ENCODE peak calls at places on chromosomes 2 and 18, in eight cellular contexts. One of them, this sample, is unnamed.
A peak's percentile ranks its signal among the peaks of the same experiment; 100 is the strongest.

GRCh38 chr18:28065031-28065792 is 111.7 kb downstream of the CDH2 start:
- DNase-seq in iris pigment epithelial cell: peak; percentile 87
- DNase-seq in sciatic nerve: no peak
- DNase-seq in hippocampal formation: no peak
- DNase-seq in hepatocyte: peak; percentile 38
- DNase-seq in AG10803: peak; percentile 95
- DNase-seq in mesendoderm: peak; percentile 98
- DNase-seq in mucosa of descending colon: no peak
- DNase-seq in this sample: no peak

GRCh38 chr2:203714112-203714511 is 7.7 kb downstream of the CD28 start:
- DNase-seq in iris pigment epithelial cell: no peak
- DNase-seq in sciatic nerve: no peak
- DNase-seq in hippocampal formation: no peak
- DNase-seq in hepatocyte: peak; percentile 17
- DNase-seq in AG10803: no peak
- DNase-seq in mesendoderm: no peak
- DNase-seq in mucosa of descending colon: no peak
- DNase-seq in this sample: no peak

GRCh38 chr18:55351220-55351619 is 236.8 kb downstream of the TCF4 start:
- DNase-seq in iris pigment epithelial cell: peak; percentile 24
- DNase-seq in sciatic nerve: no peak
- DNase-seq in hippocampal formation: no peak
- DNase-seq in hepatocyte: no peak
- DNase-seq in AG10803: peak; percentile 28
- DNase-seq in mesendoderm: no peak
- DNase-seq in mucosa of descending colon: no peak
- DNase-seq in this sample: no peak

GRCh38 chr2:120765911-120766757 is 30.5 kb downstream of the GLI2 start:
- DNase-seq in iris pigment epithelial cell: peak; percentile 93
- DNase-seq in sciatic nerve: peak; percentile 83
- DNase-seq in hippocampal formation: no peak
- DNase-seq in hepatocyte: peak; percentile 73
- DNase-seq in AG10803: peak; percentile 81
- DNase-seq in mesendoderm: peak; percentile 97
- DNase-seq in mucosa of descending colon: peak; percentile 82
- DNase-seq in this sample: peak; percentile 93

GRCh38 chr2:174210861-174211260 is 37.5 kb downstream of the OLA1 start:
- DNase-seq in iris pigment epithelial cell: no peak
- DNase-seq in sciatic nerve: no peak
- DNase-seq in hippocampal formation: no peak
- DNase-seq in hepatocyte: no peak
- DNase-seq in AG10803: no peak
- DNase-seq in mesendoderm: peak; percentile 70
- DNase-seq in mucosa of descending colon: no peak
- DNase-seq in this sample: no peak

GRCh38 chr18:71966791-71967190 is 577.4 kb downstream of the CBLN2 start:
- DNase-seq in iris pigment epithelial cell: no peak
- DNase-seq in sciatic nerve: no peak
- DNase-seq in hippocampal formation: no peak
- DNase-seq in hepatocyte: no peak
- DNase-seq in AG10803: no peak
- DNase-seq in mesendoderm: no peak
- DNase-seq in mucosa of descending colon: no peak
- DNase-seq in this sample: no peak

GRCh38 chr18:30940952-30941539 is 101.5 kb downstream of the DSC3 start:
- DNase-seq in iris pigment epithelial cell: no peak
- DNase-seq in sciatic nerve: no peak
- DNase-seq in hippocampal formation: no peak
- DNase-seq in hepatocyte: no peak
- DNase-seq in AG10803: no peak
- DNase-seq in mesendoderm: no peak
- DNase-seq in mucosa of descending colon: no peak
- DNase-seq in this sample: no peak

GRCh38 chr2:20190170-20190569 is 34.8 kb downstream of the SDC1 start:
- DNase-seq in iris pigment epithelial cell: no peak
- DNase-seq in sciatic nerve: no peak
- DNase-seq in hippocampal formation: no peak
- DNase-seq in hepatocyte: no peak
- DNase-seq in AG10803: no peak
- DNase-seq in mesendoderm: no peak
- DNase-seq in mucosa of descending colon: peak; percentile 47
- DNase-seq in this sample: no peak

GRCh38 chr18:6205706-6206105 is 209.0 kb downstream of the L3MBTL4 start:
- DNase-seq in iris pigment epithelial cell: peak; percentile 4
- DNase-seq in sciatic nerve: no peak
- DNase-seq in hippocampal formation: no peak
- DNase-seq in hepatocyte: no peak
- DNase-seq in AG10803: peak; percentile 40
- DNase-seq in mesendoderm: no peak
- DNase-seq in mucosa of descending colon: no peak
- DNase-seq in this sample: no peak

GRCh38 chr2:233979748-233980147 is 62.6 kb downstream of the TRPM8 start:
- DNase-seq in iris pigment epithelial cell: no peak
- DNase-seq in sciatic nerve: no peak
- DNase-seq in hippocampal formation: no peak
- DNase-seq in hepatocyte: no peak
- DNase-seq in AG10803: no peak
- DNase-seq in mesendoderm: no peak
- DNase-seq in mucosa of descending colon: no peak
- DNase-seq in this sample: no peak

GRCh38 chr2:28360742-28361293 is 31.8 kb upstream of the FOSL2 start:
- DNase-seq in iris pigment epithelial cell: peak; percentile 40
- DNase-seq in sciatic nerve: peak; percentile 69
- DNase-seq in hippocampal formation: no peak
- DNase-seq in hepatocyte: peak; percentile 49
- DNase-seq in AG10803: peak; percentile 66
- DNase-seq in mesendoderm: peak; percentile 65
- DNase-seq in mucosa of descending colon: no peak
- DNase-seq in this sample: no peak

GRCh38 chr2:70923378-70924015 is 12.2 kb upstream of the ATP6V1B1 start:
- DNase-seq in iris pigment epithelial cell: no peak
- DNase-seq in sciatic nerve: peak; percentile 19
- DNase-seq in hippocampal formation: no peak
- DNase-seq in hepatocyte: peak; percentile 4
- DNase-seq in AG10803: no peak
- DNase-seq in mesendoderm: peak; percentile 71
- DNase-seq in mucosa of descending colon: no peak
- DNase-seq in this sample: peak; percentile 47

GRCh38 chr2:145197944-145198343 is 678.0 kb upstream of the ZEB2 start:
- DNase-seq in iris pigment epithelial cell: no peak
- DNase-seq in sciatic nerve: no peak
- DNase-seq in hippocampal formation: no peak
- DNase-seq in hepatocyte: no peak
- DNase-seq in AG10803: no peak
- DNase-seq in mesendoderm: no peak
- DNase-seq in mucosa of descending colon: no peak
- DNase-seq in this sample: peak; percentile 62

GRCh38 chr2:201715459-201715858 is 17.0 kb upstream of the MPP4 start:
- DNase-seq in iris pigment epithelial cell: no peak
- DNase-seq in sciatic nerve: no peak
- DNase-seq in hippocampal formation: no peak
- DNase-seq in hepatocyte: peak; percentile 56
- DNase-seq in AG10803: no peak
- DNase-seq in mesendoderm: no peak
- DNase-seq in mucosa of descending colon: peak; percentile 71
- DNase-seq in this sample: peak; percentile 53

GRCh38 chr2:134639265-134639664 is 79.5 kb downstream of the TMEM163 start:
- DNase-seq in iris pigment epithelial cell: no peak
- DNase-seq in sciatic nerve: no peak
- DNase-seq in hippocampal formation: no peak
- DNase-seq in hepatocyte: no peak
- DNase-seq in AG10803: no peak
- DNase-seq in mesendoderm: no peak
- DNase-seq in mucosa of descending colon: no peak
- DNase-seq in this sample: no peak

GRCh38 chr18:80241919-80242777 is 5.2 kb downstream of the PARD6G start:
- DNase-seq in iris pigment epithelial cell: no peak
- DNase-seq in sciatic nerve: no peak
- DNase-seq in hippocampal formation: no peak
- DNase-seq in hepatocyte: peak; percentile 2
- DNase-seq in AG10803: no peak
- DNase-seq in mesendoderm: no peak
- DNase-seq in mucosa of descending colon: no peak
- DNase-seq in this sample: no peak

GRCh38 chr2:176643711-176644110 is 374.5 kb downstream of the MTX2 start:
- DNase-seq in iris pigment epithelial cell: peak; percentile 49
- DNase-seq in sciatic nerve: no peak
- DNase-seq in hippocampal formation: no peak
- DNase-seq in hepatocyte: no peak
- DNase-seq in AG10803: no peak
- DNase-seq in mesendoderm: peak; percentile 54
- DNase-seq in mucosa of descending colon: no peak
- DNase-seq in this sample: peak; percentile 86

GRCh38 chr2:138105358-138105757 is 141.1 kb downstream of the HNMT start:
- DNase-seq in iris pigment epithelial cell: no peak
- DNase-seq in sciatic nerve: no peak
- DNase-seq in hippocampal formation: no peak
- DNase-seq in hepatocyte: no peak
- DNase-seq in AG10803: no peak
- DNase-seq in mesendoderm: no peak
- DNase-seq in mucosa of descending colon: no peak
- DNase-seq in this sample: no peak

GRCh38 chr2:217288472-217289063 is 428.7 kb upstream of the TNP1 start:
- DNase-seq in iris pigment epithelial cell: no peak
- DNase-seq in sciatic nerve: no peak
- DNase-seq in hippocampal formation: no peak
- DNase-seq in hepatocyte: no peak
- DNase-seq in AG10803: no peak
- DNase-seq in mesendoderm: no peak
- DNase-seq in mucosa of descending colon: no peak
- DNase-seq in this sample: no peak

GRCh38 chr2:105671156-105671555 is 73.6 kb upstream of the NCK2 start:
- DNase-seq in iris pigment epithelial cell: no peak
- DNase-seq in sciatic nerve: no peak
- DNase-seq in hippocampal formation: no peak
- DNase-seq in hepatocyte: no peak
- DNase-seq in AG10803: peak; percentile 49
- DNase-seq in mesendoderm: no peak
- DNase-seq in mucosa of descending colon: no peak
- DNase-seq in this sample: no peak

GRCh38 chr2:8752385-8752784 is 70.5 kb downstream of the ID2 start:
- DNase-seq in iris pigment epithelial cell: no peak
- DNase-seq in sciatic nerve: no peak
- DNase-seq in hippocampal formation: no peak
- DNase-seq in hepatocyte: no peak
- DNase-seq in AG10803: no peak
- DNase-seq in mesendoderm: no peak
- DNase-seq in mucosa of descending colon: no peak
- DNase-seq in this sample: no peak

GRCh38 chr18:26710460-26711096 is 154.9 kb downstream of the AQP4 start:
- DNase-seq in iris pigment epithelial cell: no peak
- DNase-seq in sciatic nerve: no peak
- DNase-seq in hippocampal formation: no peak
- DNase-seq in hepatocyte: no peak
- DNase-seq in AG10803: no peak
- DNase-seq in mesendoderm: peak; percentile 90
- DNase-seq in mucosa of descending colon: no peak
- DNase-seq in this sample: no peak

GRCh38 chr2:205133544-205133943 is 548.8 kb upstream of the NRP2 start:
- DNase-seq in iris pigment epithelial cell: no peak
- DNase-seq in sciatic nerve: peak; percentile 75
- DNase-seq in hippocampal formation: no peak
- DNase-seq in hepatocyte: no peak
- DNase-seq in AG10803: peak; percentile 24
- DNase-seq in mesendoderm: no peak
- DNase-seq in mucosa of descending colon: no peak
- DNase-seq in this sample: no peak

GRCh38 chr2:139359818-139360217 is 579.6 kb upstream of the NXPH2 start:
- DNase-seq in iris pigment epithelial cell: no peak
- DNase-seq in sciatic nerve: no peak
- DNase-seq in hippocampal formation: no peak
- DNase-seq in hepatocyte: no peak
- DNase-seq in AG10803: no peak
- DNase-seq in mesendoderm: no peak
- DNase-seq in mucosa of descending colon: no peak
- DNase-seq in this sample: no peak

GRCh38 chr2:8315766-8316165 is 366.1 kb upstream of the ID2 start:
- DNase-seq in iris pigment epithelial cell: peak; percentile 14
- DNase-seq in sciatic nerve: no peak
- DNase-seq in hippocampal formation: no peak
- DNase-seq in hepatocyte: peak; percentile 82
- DNase-seq in AG10803: peak; percentile 45
- DNase-seq in mesendoderm: peak; percentile 87
- DNase-seq in mucosa of descending colon: no peak
- DNase-seq in this sample: no peak

GRCh38 chr2:168165418-168165817 is 82.0 kb downstream of the STK39 start:
- DNase-seq in iris pigment epithelial cell: peak; percentile 64
- DNase-seq in sciatic nerve: no peak
- DNase-seq in hippocampal formation: peak; percentile 75
- DNase-seq in hepatocyte: no peak
- DNase-seq in AG10803: peak; percentile 59
- DNase-seq in mesendoderm: no peak
- DNase-seq in mucosa of descending colon: no peak
- DNase-seq in this sample: no peak

GRCh38 chr18:22267697-22268096 is 98.3 kb downstream of the GATA6 start:
- DNase-seq in iris pigment epithelial cell: no peak
- DNase-seq in sciatic nerve: no peak
- DNase-seq in hippocampal formation: no peak
- DNase-seq in hepatocyte: peak; percentile 74
- DNase-seq in AG10803: no peak
- DNase-seq in mesendoderm: no peak
- DNase-seq in mucosa of descending colon: no peak
- DNase-seq in this sample: no peak

GRCh38 chr2:7825591-7826312 is 856.1 kb upstream of the ID2 start:
- DNase-seq in iris pigment epithelial cell: peak; percentile 39
- DNase-seq in sciatic nerve: no peak
- DNase-seq in hippocampal formation: no peak
- DNase-seq in hepatocyte: peak; percentile 32
- DNase-seq in AG10803: peak; percentile 50
- DNase-seq in mesendoderm: no peak
- DNase-seq in mucosa of descending colon: no peak
- DNase-seq in this sample: no peak

GRCh38 chr2:191302459-191303155 is 57.4 kb downstream of the MYO1B start:
- DNase-seq in iris pigment epithelial cell: no peak
- DNase-seq in sciatic nerve: no peak
- DNase-seq in hippocampal formation: no peak
- DNase-seq in hepatocyte: no peak
- DNase-seq in AG10803: no peak
- DNase-seq in mesendoderm: peak; percentile 77
- DNase-seq in mucosa of descending colon: no peak
- DNase-seq in this sample: peak; percentile 44

GRCh38 chr2:233281553-233281952 is 26.1 kb upstream of the SAG start:
- DNase-seq in iris pigment epithelial cell: no peak
- DNase-seq in sciatic nerve: no peak
- DNase-seq in hippocampal formation: no peak
- DNase-seq in hepatocyte: no peak
- DNase-seq in AG10803: no peak
- DNase-seq in mesendoderm: no peak
- DNase-seq in mucosa of descending colon: no peak
- DNase-seq in this sample: no peak

GRCh38 chr2:160246356-160246755 is 46.3 kb upstream of the ITGB6 start:
- DNase-seq in iris pigment epithelial cell: peak; percentile 61
- DNase-seq in sciatic nerve: no peak
- DNase-seq in hippocampal formation: no peak
- DNase-seq in hepatocyte: no peak
- DNase-seq in AG10803: no peak
- DNase-seq in mesendoderm: no peak
- DNase-seq in mucosa of descending colon: no peak
- DNase-seq in this sample: no peak

GRCh38 chr2:16069933-16070647 is 129.7 kb downstream of the MYCN start:
- DNase-seq in iris pigment epithelial cell: no peak
- DNase-seq in sciatic nerve: peak; percentile 67
- DNase-seq in hippocampal formation: peak; percentile 96
- DNase-seq in hepatocyte: peak; percentile 60
- DNase-seq in AG10803: no peak
- DNase-seq in mesendoderm: peak; percentile 77
- DNase-seq in mucosa of descending colon: no peak
- DNase-seq in this sample: peak; percentile 74